ENCODE peak calls at places on chromosome 4, in ten cellular contexts. C, Y, E, B, N, V, L, I, R and A are unnamed samples.

GRCh38 chr4:108926058-108926457 is 163.2 kb upstream of the ETNPPL start:
- DNase-seq in E (no peak), R (no peak), B (peak), I (no peak), N (no peak), V (no peak), C (no peak), Y (no peak), L (no peak), A (no peak)

GRCh38 chr4:87073570-87074470 is 139.0 kb downstream of the AFF1 start:
- DNase-seq in R (no peak), N (no peak), L (no peak), E (peak), Y (no peak), C (no peak), V (no peak), I (no peak), B (no peak), A (peak)

GRCh38 chr4:5066101-5066500 is 14.8 kb downstream of the STK32B start:
- DNase-seq in E (no peak), V (no peak), Y (no peak), C (no peak), I (no peak), R (no peak), L (no peak), N (no peak), B (no peak), A (no peak)

GRCh38 chr4:151725087-151725486 is 35.7 kb downstream of the GATB start:
- DNase-seq in C (no peak), I (no peak), B (no peak), V (no peak), E (no peak), R (no peak), L (no peak), Y (no peak), N (no peak), A (no peak)

GRCh38 chr4:102678695-102679335 is 82.0 kb downstream of the MANBA start:
- DNase-seq in B (no peak), Y (no peak), L (no peak), I (no peak), C (no peak), V (no peak), R (no peak), E (no peak), N (no peak), A (no peak)

GRCh38 chr4:167222098-167222497 is 12.2 kb downstream of the SPOCK3 start:
- DNase-seq in Y (no peak), N (no peak), E (no peak), I (no peak), B (no peak), C (no peak), L (no peak), V (no peak), R (no peak), A (peak)

GRCh38 chr4:176444741-176445140 is 125.0 kb downstream of the SPCS3 start:
- DNase-seq in Y (no peak), N (no peak), I (no peak), R (peak), C (no peak), L (no peak), V (no peak), B (peak), E (no peak), A (no peak)

GRCh38 chr4:673349-674091 is 556 bp downstream of the ATP5ME start:
- DNase-seq in B (no peak), Y (peak), L (peak), I (no peak), N (peak), E (no peak), C (peak), R (no peak), V (no peak), A (no peak)

GRCh38 chr4:57064811-57065711 is 45.1 kb downstream of the IGFBP7 start:
- DNase-seq in R (peak), I (peak), L (peak), C (peak), V (no peak), B (peak), E (no peak), Y (peak), N (peak), A (no peak)

GRCh38 chr4:37685211-37685725 is 908 bp downstream of the RELL1 start:
- DNase-seq in E (no peak), V (no peak), B (peak), N (no peak), R (peak), Y (no peak), I (peak), L (peak), C (no peak), A (peak)

GRCh38 chr4:48079972-48080391 is 54.1 kb downstream of the TXK start:
- DNase-seq in C (no peak), I (no peak), B (peak), Y (no peak), E (no peak), V (no peak), R (no peak), L (no peak), N (no peak), A (no peak)

GRCh38 chr4:98720871-98721480 is 62.6 kb upstream of the TSPAN5 start:
- DNase-seq in E (no peak), V (peak), R (no peak), L (no peak), C (no peak), B (no peak), N (no peak), Y (no peak), I (no peak), A (no peak)

GRCh38 chr4:166594326-166594946 is 639.9 kb downstream of the SPOCK3 start:
- DNase-seq in L (peak), R (no peak), I (no peak), E (no peak), C (peak), Y (no peak), N (no peak), V (peak), B (peak), A (peak)

GRCh38 chr4:184778325-184778724 is 44.4 kb upstream of the CENPU start:
- DNase-seq in V (no peak), E (no peak), N (no peak), I (no peak), Y (no peak), B (no peak), C (no peak), L (no peak), R (no peak), A (no peak)

GRCh38 chr4:184774152-184774551 is 40.3 kb upstream of the CENPU start:
- DNase-seq in L (no peak), I (no peak), B (no peak), E (no peak), C (no peak), N (no peak), R (no peak), Y (no peak), V (no peak), A (no peak)

GRCh38 chr4:184775854-184776555 is 42.1 kb upstream of the CENPU start:
- DNase-seq in B (no peak), R (no peak), C (no peak), Y (no peak), L (peak), N (no peak), E (no peak), I (no peak), V (no peak), A (no peak)

DNA sequence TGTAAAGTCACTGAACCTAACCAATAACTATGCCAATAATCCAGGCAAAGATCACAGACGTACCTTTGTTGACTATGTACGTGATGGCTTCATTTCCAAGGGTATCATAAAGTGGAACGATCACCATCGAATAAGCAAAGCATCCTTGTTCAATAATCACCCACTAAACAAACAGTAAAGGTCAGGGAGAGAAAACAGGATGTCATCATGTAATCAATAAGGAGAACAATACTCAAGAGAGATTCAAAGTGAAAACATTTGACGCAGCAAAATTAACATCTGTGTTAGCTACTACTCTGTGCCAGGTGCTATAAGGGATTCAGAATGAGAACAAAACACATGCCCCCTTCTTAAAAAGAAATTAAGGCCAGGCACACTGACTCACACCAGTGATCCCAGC is 42.9 kb upstream of the CENPU start:
- DNase-seq in N (no peak), R (no peak), C (no peak), I (no peak), B (no peak), L (no peak), V (no peak), Y (no peak), E (no peak), A (no peak)
- TF ChIP-seq CTCF in N (no peak), R (no peak), C (no peak), I (no peak), B (no peak), L (no peak), V (no peak), Y (no peak), E (no peak), A (no peak)

GRCh38 chr4:145609494-145610427 is 9.4 kb upstream of the MMAA start:
- DNase-seq in E (peak), L (peak), Y (no peak), B (peak), C (peak), V (peak), R (peak), I (no peak), N (peak), A (peak)

GRCh38 chr4:145618210-145618911 is 824 bp upstream of the MMAA start:
- DNase-seq in V (no peak), L (no peak), R (no peak), E (no peak), I (no peak), B (peak), C (no peak), Y (peak), N (peak), A (peak)

GRCh38 chr4:145618912-145619638 is at the start of gene MMAA:
- DNase-seq in V (peak), L (peak), Y (peak), B (peak), R (peak), I (peak), N (peak), C (peak), E (peak), A (peak)

GRCh38 chr4:145614235-145614615 is 5.0 kb upstream of the MMAA start:
- DNase-seq in I (no peak), Y (no peak), B (no peak), N (no peak), L (no peak), V (no peak), R (no peak), E (no peak), C (no peak), A (no peak)

DNA sequence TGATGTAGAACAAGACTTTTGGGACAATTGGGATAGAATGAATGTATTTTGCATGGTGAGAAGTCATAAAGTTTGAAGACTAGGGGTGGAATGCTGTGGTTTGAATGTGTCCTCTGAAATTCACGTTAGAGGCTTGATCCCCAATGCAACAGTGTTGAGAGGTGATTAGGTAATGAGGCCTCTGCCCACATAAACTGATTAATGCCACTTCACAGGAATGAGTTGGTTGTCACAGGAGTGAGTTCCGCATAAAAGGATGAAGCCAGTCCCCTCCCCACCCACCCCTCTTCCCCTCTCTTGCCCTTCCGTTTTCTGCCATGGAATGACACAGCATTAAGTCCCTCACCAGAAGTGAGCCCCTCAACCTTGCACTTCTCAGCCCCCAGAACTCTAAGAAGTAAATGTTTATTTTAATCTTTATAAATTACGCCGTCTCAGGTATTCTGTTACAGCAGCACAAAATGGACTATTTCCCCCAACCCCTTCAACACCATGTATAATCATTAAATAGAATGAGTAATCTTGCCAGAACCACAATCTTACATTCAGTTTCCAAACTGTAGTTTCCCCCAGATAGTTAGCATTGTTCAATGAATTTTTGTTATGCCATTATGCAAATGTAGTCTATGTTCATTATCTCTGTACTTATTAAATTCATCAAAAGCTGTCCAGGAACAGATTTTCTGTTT is 5.5 kb upstream of the MMAA start:
- DNase-seq in I (no peak), V (no peak), L (no peak), C (no peak), N (no peak), E (no peak), Y (no peak), R (no peak), B (no peak), A (no peak)
- H3K4me3 ChIP-seq in I (no peak), V (no peak), L (no peak), C (no peak), N (no peak), E (no peak), Y (no peak), R (no peak), B (no peak), A (no peak)

GRCh38 chr4:183106839-183107238 is 7.8 kb downstream of the WWC2 start:
- DNase-seq in I (no peak), L (no peak), R (no peak), E (no peak), B (no peak), V (no peak), N (no peak), Y (no peak), C (no peak), A (no peak)

GRCh38 chr4:183111452-183111885 is 12.4 kb downstream of the WWC2 start:
- DNase-seq in B (no peak), L (no peak), N (no peak), C (no peak), I (no peak), E (no peak), R (no peak), Y (no peak), V (no peak), A (no peak)

GRCh38 chr4:183107891-183108459 is 8.9 kb downstream of the WWC2 start:
- DNase-seq in B (no peak), V (no peak), L (no peak), R (no peak), I (no peak), N (no peak), E (no peak), Y (no peak), C (no peak), A (no peak)

GRCh38 chr4:183105092-183105491 is 6.0 kb downstream of the WWC2 start:
- DNase-seq in E (no peak), V (no peak), I (no peak), C (no peak), N (no peak), Y (no peak), L (no peak), R (no peak), B (no peak), A (no peak)

GRCh38 chr4:183110244-183110643 is 11.2 kb downstream of the WWC2 start:
- DNase-seq in V (no peak), I (no peak), B (no peak), L (no peak), C (no peak), Y (no peak), N (no peak), R (no peak), E (no peak), A (no peak)
- TF ChIP-seq CTCF in V (no peak), I (no peak), B (no peak), L (no peak), C (no peak), Y (no peak), N (no peak), R (no peak), E (no peak), A (no peak)

GRCh38 chr4:140031706-140032105 is 122.3 kb downstream of the MAML3 start:
- DNase-seq in C (no peak), B (no peak), L (no peak), N (no peak), I (no peak), R (no peak), V (no peak), Y (no peak), E (no peak), A (no peak)

GRCh38 chr4:140042634-140043033 is 111.3 kb downstream of the MAML3 start:
- DNase-seq in C (no peak), N (no peak), V (no peak), R (no peak), B (no peak), Y (no peak), I (no peak), E (no peak), L (no peak), A (no peak)

GRCh38 chr4:140038031-140038533 is 115.9 kb downstream of the MAML3 start:
- DNase-seq in L (no peak), R (no peak), C (no peak), Y (no peak), V (no peak), E (no peak), I (no peak), B (peak), N (no peak), A (no peak)

DNA sequence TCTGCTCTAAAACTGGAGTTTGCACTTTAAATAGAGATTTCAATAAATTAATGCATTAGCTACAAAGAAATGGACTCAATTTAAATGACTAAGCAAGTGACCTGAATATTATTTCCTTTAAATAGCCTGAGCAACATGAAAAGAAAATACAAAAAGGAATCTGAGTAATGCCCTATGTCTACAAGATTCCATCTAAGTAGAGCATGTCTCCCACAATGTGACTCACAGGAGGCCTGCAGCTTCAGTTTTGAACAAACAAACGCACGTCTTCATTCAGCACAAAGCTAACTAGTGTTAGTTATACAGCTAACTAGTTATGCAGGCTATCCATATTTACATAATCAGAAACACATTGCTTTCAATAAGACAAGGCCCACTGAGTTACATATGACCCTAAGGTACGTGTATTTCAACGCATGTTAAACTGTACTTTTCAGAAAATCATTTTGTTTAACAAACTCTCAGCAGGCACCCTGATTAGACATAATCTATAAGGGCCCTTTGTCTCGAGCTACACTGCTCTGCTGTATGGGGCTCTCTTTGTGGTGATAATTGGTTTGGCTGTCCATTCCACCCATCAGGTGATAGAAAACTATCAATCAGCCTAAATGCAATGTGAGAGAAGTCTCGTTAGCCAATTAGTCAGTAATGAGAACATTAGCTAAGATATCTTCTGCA is 116.5 kb downstream of the MAML3 start:
- DNase-seq in E (no peak), N (no peak), Y (no peak), C (no peak), R (peak), I (peak), B (peak), V (no peak), L (no peak), A (no peak)
- H3K4me3 ChIP-seq in E (no peak), N (no peak), Y (no peak), C (no peak), R (no peak), I (no peak), B (no peak), V (no peak), L (no peak), A (no peak)

GRCh38 chr4:133147922-133148689 is 988 bp upstream of the PCDH10 start:
- DNase-seq in R (no peak), E (no peak), C (no peak), L (no peak), N (no peak), I (no peak), V (no peak), Y (no peak), B (peak), A (no peak)
- TF ChIP-seq CTCF in R (no peak), E (no peak), C (no peak), L (no peak), N (no peak), I (peak), V (no peak), Y (no peak), B (peak), A (no peak)

GRCh38 chr4:139535228-139535851 is 20.7 kb downstream of the SETD7 start:
- DNase-seq in C (no peak), E (no peak), N (no peak), Y (no peak), L (no peak), B (no peak), R (no peak), I (no peak), V (no peak), A (no peak)

GRCh38 chr4:139535852-139536234 is 20.2 kb downstream of the SETD7 start:
- DNase-seq in B (no peak), E (no peak), R (no peak), I (no peak), Y (no peak), L (no peak), V (no peak), C (no peak), N (no peak), A (no peak)

GRCh38 chr4:139540161-139540560 is 15.9 kb downstream of the SETD7 start:
- DNase-seq in L (no peak), C (no peak), N (no peak), E (no peak), R (no peak), V (no peak), I (no peak), Y (no peak), B (peak), A (no peak)

GRCh38 chr4:139537292-139537691 is 18.7 kb downstream of the SETD7 start:
- DNase-seq in V (no peak), C (no peak), I (no peak), N (no peak), B (no peak), L (no peak), E (no peak), Y (no peak), R (no peak), A (no peak)

GRCh38 chr4:139540637-139541036 is 15.4 kb downstream of the SETD7 start:
- DNase-seq in V (no peak), I (no peak), Y (no peak), R (no peak), E (no peak), N (no peak), C (no peak), B (peak), L (no peak), A (no peak)
- H3K4me3 ChIP-seq in V (no peak), I (no peak), Y (no peak), R (no peak), E (no peak), N (no peak), C (no peak), B (no peak), L (no peak), A (no peak)

GRCh38 chr4:153773236-153773690 is 13.4 kb upstream of the RNF175 start:
- DNase-seq in L (no peak), E (no peak), C (no peak), I (no peak), B (no peak), N (no peak), V (no peak), Y (no peak), R (no peak), A (no peak)
- TF ChIP-seq CTCF in L (no peak), E (no peak), C (no peak), I (peak), B (no peak), N (no peak), V (peak), Y (no peak), R (peak), A (no peak)

DNA sequence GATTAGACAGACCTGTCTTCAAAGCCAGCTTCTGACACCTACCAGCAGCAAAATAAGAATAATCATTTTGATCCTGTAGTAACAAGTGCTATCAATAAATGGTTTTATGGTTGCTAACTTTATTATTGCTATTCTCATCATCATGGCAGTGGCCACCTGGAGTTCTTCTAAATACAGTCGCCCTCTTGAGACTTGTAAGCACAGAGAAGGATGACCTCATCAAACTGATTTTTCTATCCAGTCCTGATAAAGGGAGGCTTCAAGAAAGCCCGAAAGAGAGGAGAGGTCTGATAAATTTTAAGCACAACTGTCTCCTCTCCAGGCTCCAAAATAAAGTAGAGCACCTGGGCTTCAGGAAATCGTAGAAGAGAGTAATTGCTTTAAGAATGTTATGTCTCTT is 286.4 kb downstream of the USP46 start:
- DNase-seq in L (no peak), R (no peak), Y (no peak), E (no peak), C (no peak), B (no peak), V (no peak), I (no peak), N (no peak), A (no peak)
- H3K4me3 ChIP-seq in L (no peak), R (no peak), Y (no peak), E (no peak), C (no peak), B (no peak), V (no peak), I (no peak), N (no peak), A (no peak)